ENCODE peak calls at places on chromosomes 11 and 22, in eight cellular contexts. X is right cardiac atrium, L is H54, P is AG09319, M is NCI-H748 treated with DMSO at 0.1 percent for 48 hours, A is NCI-H2107, K is sigmoid colon, S is Daoy. I is an unnamed sample.

GRCh38 chr11:116882386-116882785 is 45.0 kb upstream of the APOA1 start:
- DNase-seq in X (no peak), M (no peak), L (no peak), S (no peak), P (peak; percentile 44), K (no peak), A (no peak), I (no peak)

GRCh38 chr11:77423624-77424023 is 50.3 kb downstream of the PAK1 start:
- DNase-seq in X (no peak), K (no peak), M (no peak), L (no peak), P (no peak), S (no peak), A (no peak), I (no peak)

GRCh38 chr11:128089962-128090361 is 497.4 kb downstream of the ETS1 start:
- DNase-seq in A (no peak), K (no peak), L (no peak), X (no peak), P (no peak), M (no peak), S (no peak), I (no peak)

GRCh38 chr11:6618117-6619020 is 853 bp downstream of the TPP1 start:
- DNase-seq in M (no peak), P (peak; percentile 41), L (peak; percentile 46), S (peak; percentile 41), K (peak; percentile 85), A (no peak), X (no peak), I (peak; percentile 21)

GRCh38 chr22:37244922-37245722 is 1.1 kb upstream of the RAC2 start:
- DNase-seq in X (no peak), P (no peak), M (no peak), S (no peak), L (no peak), A (no peak), K (no peak), I (peak; percentile 52)

GRCh38 chr11:107702109-107702660 is 9.7 kb downstream of the SLN start:
- DNase-seq in L (no peak), M (no peak), X (no peak), P (no peak), K (no peak), S (no peak), A (no peak), I (no peak)

GRCh38 chr22:36277482-36278291 is 24.8 kb downstream of the APOL1 start:
- DNase-seq in S (peak; percentile 77), M (peak; percentile 14), X (peak; percentile 60), K (peak; percentile 81), A (no peak), P (no peak), L (no peak), I (no peak)

GRCh38 chr11:45857834-45858492 is 10.7 kb downstream of the CRY2 start:
- DNase-seq in M (no peak), A (no peak), K (peak; percentile 83), S (peak; percentile 87), L (no peak), P (peak; percentile 96), X (peak; percentile 44), I (no peak)

GRCh38 chr11:37333345-37333744 is 735.3 kb upstream of the RAG2 start:
- DNase-seq in P (no peak), X (no peak), S (no peak), L (no peak), A (no peak), M (no peak), K (no peak), I (no peak)

GRCh38 chr11:8826145-8826786 is 84.7 kb upstream of the AKIP1 start:
- DNase-seq in X (no peak), A (no peak), S (peak; percentile 57), M (no peak), K (peak; percentile 63), P (peak; percentile 35), L (no peak), I (no peak)

GRCh38 chr11:3047637-3048036 is 9.6 kb downstream of the CARS1 start:
- DNase-seq in K (no peak), A (no peak), S (no peak), M (no peak), P (no peak), L (no peak), X (no peak), I (no peak)

GRCh38 chr11:29312817-29313216 is 704.0 kb downstream of the KCNA4 start:
- DNase-seq in M (no peak), P (no peak), S (no peak), K (no peak), L (no peak), A (no peak), X (no peak), I (no peak)

GRCh38 chr11:111063711-111064110 is 181.8 kb upstream of the POU2AF2 start:
- DNase-seq in L (no peak), A (no peak), S (no peak), M (no peak), K (no peak), P (no peak), X (no peak), I (no peak)

GRCh38 chr22:32723632-32724031 is 77.9 kb upstream of the TIMP3 start:
- DNase-seq in L (peak; percentile 47), K (peak; percentile 85), A (no peak), P (peak; percentile 71), X (peak; percentile 73), S (peak; percentile 89), M (no peak), I (peak; percentile 67)

GRCh38 chr22:25942126-25942988 is 200.4 kb downstream of the MYO18B start:
- DNase-seq in M (no peak), A (no peak), L (no peak), P (no peak), K (no peak), S (peak; percentile 5), X (no peak), I (no peak)

GRCh38 chr11:60905551-60906113 is 753 bp downstream of the PRPF19 start:
- DNase-seq in S (peak; percentile 26), P (no peak), X (no peak), A (no peak), M (no peak), L (no peak), K (peak; percentile 58), I (no peak)

GRCh38 chr11:72058416-72059034 is 21.8 kb downstream of the NUMA1 start:
- DNase-seq in A (no peak), X (no peak), K (no peak), L (no peak), S (no peak), P (no peak), M (no peak), I (no peak)

GRCh38 chr11:36162909-36163434 is 126.3 kb downstream of the COMMD9 start:
- DNase-seq in K (no peak), M (no peak), L (no peak), S (no peak), P (no peak), A (no peak), X (no peak), I (no peak)

GRCh38 chr11:57277845-57278720 is 41.0 kb upstream of the APLNR start:
- DNase-seq in P (peak; percentile 70), L (peak; percentile 70), K (peak; percentile 83), M (peak; percentile 43), S (peak; percentile 73), X (peak; percentile 79), A (peak; percentile 16), I (no peak)

GRCh38 chr11:32113637-32114203 is 22.8 kb downstream of the RCN1 start:
- DNase-seq in A (no peak), L (no peak), M (no peak), P (no peak), K (no peak), X (no peak), S (no peak), I (no peak)

GRCh38 chr11:107921997-107922396 is 6.3 kb upstream of the RAB39A start:
- DNase-seq in M (no peak), X (no peak), A (no peak), P (no peak), L (no peak), K (no peak), S (no peak), I (no peak)

I was measured in RWPE2.